ENCODE peak calls at places on chromosomes 2 and 18, in four cellular contexts. One of them, this sample, is unnamed.

GRCh38 chr2:108573070-108573469 is 38.8 kb downstream of the LIMS1 start:
- DNase-seq in HepG2: no peak
- DNase-seq in HCT116: no peak
- DNase-seq in GM12878: no peak
- DNase-seq in this sample: no peak

GRCh38 chr2:186868344-186868743 is 19.4 kb upstream of the ZSWIM2 start:
- DNase-seq in HepG2: no peak
- DNase-seq in HCT116: no peak
- DNase-seq in GM12878: no peak
- DNase-seq in this sample: no peak

GRCh38 chr18:36818652-36819051 is 10.2 kb downstream of the TPGS2 start:
- DNase-seq in HepG2: peak; percentile 20
- DNase-seq in HCT116: no peak
- DNase-seq in GM12878: no peak
- DNase-seq in this sample: no peak

GRCh38 chr2:31524592-31524991 is 56.1 kb downstream of the SRD5A2 start:
- DNase-seq in HepG2: no peak
- DNase-seq in HCT116: no peak
- DNase-seq in GM12878: no peak
- DNase-seq in this sample: no peak

GRCh38 chr18:73690222-73690621 is 457.4 kb downstream of the FBXO15 start:
- DNase-seq in HepG2: no peak
- DNase-seq in HCT116: no peak
- DNase-seq in GM12878: no peak
- DNase-seq in this sample: no peak

GRCh38 chr2:212539145-212539880 is 711 bp upstream of the ERBB4 start:
- DNase-seq in HepG2: no peak
- DNase-seq in HCT116: no peak
- DNase-seq in GM12878: no peak
- DNase-seq in this sample: peak; percentile 14

GRCh38 chr2:149799296-149799695 is 211.7 kb upstream of the MMADHC start:
- DNase-seq in HepG2: no peak
- DNase-seq in HCT116: peak; percentile 2
- DNase-seq in GM12878: no peak
- DNase-seq in this sample: no peak

GRCh38 chr18:13672657-13673056 is 53.7 kb downstream of the FAM210A start:
- DNase-seq in HepG2: no peak
- DNase-seq in HCT116: no peak
- DNase-seq in GM12878: no peak
- DNase-seq in this sample: no peak

GRCh38 chr18:62732631-62733030 is 17.3 kb downstream of the PHLPP1 start:
- DNase-seq in HepG2: no peak
- DNase-seq in HCT116: no peak
- DNase-seq in GM12878: no peak
- DNase-seq in this sample: no peak

GRCh38 chr2:152347076-152347475 is 12.1 kb downstream of the FMNL2 start:
- DNase-seq in HepG2: no peak
- DNase-seq in HCT116: no peak
- DNase-seq in GM12878: no peak
- DNase-seq in this sample: no peak

GRCh38 chr2:101802329-101802728 is 104.8 kb downstream of the MAP4K4 start:
- DNase-seq in HepG2: peak; percentile 77
- DNase-seq in HCT116: no peak
- DNase-seq in GM12878: no peak
- DNase-seq in this sample: no peak

GRCh38 chr2:229445501-229446294 is 174.6 kb upstream of the PID1 start:
- DNase-seq in HepG2: no peak
- DNase-seq in HCT116: no peak
- DNase-seq in GM12878: no peak
- DNase-seq in this sample: no peak

GRCh38 chr18:46068763-46069162 is 3.3 kb downstream of the PSTPIP2 start:
- DNase-seq in HepG2: no peak
- DNase-seq in HCT116: no peak
- DNase-seq in GM12878: no peak
- DNase-seq in this sample: no peak
- TF ChIP-seq ZNF274 in HepG2: no peak
- TF ChIP-seq ZNF274 in HCT116: no peak
- TF ChIP-seq ZNF274 in GM12878: no peak
- TF ChIP-seq ZNF274 in this sample: no peak

GRCh38 chr2:25202290-25202689 is 33.9 kb upstream of the POMC start:
- DNase-seq in HepG2: no peak
- DNase-seq in HCT116: no peak
- DNase-seq in GM12878: no peak
- DNase-seq in this sample: no peak

GRCh38 chr2:25204190-25204838 is 35.9 kb upstream of the POMC start:
- DNase-seq in HepG2: no peak
- DNase-seq in HCT116: no peak
- DNase-seq in GM12878: no peak
- DNase-seq in this sample: no peak

GRCh38 chr2:25201265-25201664 is 32.9 kb upstream of the POMC start:
- DNase-seq in HepG2: no peak
- DNase-seq in HCT116: peak; percentile 16
- DNase-seq in GM12878: no peak
- DNase-seq in this sample: peak; percentile 50

GRCh38 chr2:25201794-25202193 is 33.4 kb upstream of the POMC start:
- DNase-seq in HepG2: no peak
- DNase-seq in HCT116: no peak
- DNase-seq in GM12878: no peak
- DNase-seq in this sample: no peak

GRCh38 chr2:25207078-25207545 is 38.7 kb upstream of the POMC start:
- DNase-seq in HepG2: no peak
- DNase-seq in HCT116: no peak
- DNase-seq in GM12878: no peak
- DNase-seq in this sample: no peak
- TF ChIP-seq ZBTB33 in HepG2: no peak
- TF ChIP-seq ZBTB33 in HCT116: no peak
- TF ChIP-seq ZBTB33 in GM12878: no peak
- TF ChIP-seq ZBTB33 in this sample: no peak

GRCh38 chr2:113328043-113328442 is 49.3 kb upstream of the PAX8 start:
- DNase-seq in HepG2: no peak
- DNase-seq in HCT116: no peak
- DNase-seq in GM12878: no peak
- DNase-seq in this sample: no peak

DNA sequence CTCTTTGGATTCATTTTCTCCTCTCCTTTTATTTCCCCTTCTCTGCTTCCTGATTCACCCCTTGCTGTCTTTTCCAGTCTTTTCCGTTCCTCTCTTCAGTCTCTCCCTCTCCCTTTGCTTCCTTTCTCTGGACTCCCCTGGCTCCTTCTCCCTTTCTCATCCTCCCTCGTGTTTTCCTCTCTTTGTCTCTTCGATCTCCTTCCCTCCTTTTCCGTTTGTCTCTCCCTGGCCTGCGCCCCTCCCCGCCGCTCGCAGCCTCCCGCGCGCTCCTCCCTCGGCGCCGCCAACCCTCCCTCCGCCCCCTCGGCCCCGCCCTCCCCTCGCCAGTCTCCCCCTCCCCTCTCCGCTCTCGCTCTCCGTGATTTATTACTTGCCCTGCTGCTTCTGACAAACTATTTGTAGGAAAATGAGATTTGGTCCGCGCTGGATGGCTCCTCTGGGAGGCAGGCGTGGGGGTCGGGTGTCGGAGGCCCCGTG is 46.0 kb upstream of the PAX8 start:
- DNase-seq in HepG2: no peak
- DNase-seq in HCT116: peak; percentile 6
- DNase-seq in GM12878: no peak
- DNase-seq in this sample: peak; percentile 87
- H3K9ac ChIP-seq in HepG2: no peak overlapping the region
- H3K9ac ChIP-seq in HCT116: peak overlapping the region; percentile 63
- H3K9ac ChIP-seq in GM12878: no peak overlapping the region
- H3K9ac ChIP-seq in this sample: no peak overlapping the region

DNA sequence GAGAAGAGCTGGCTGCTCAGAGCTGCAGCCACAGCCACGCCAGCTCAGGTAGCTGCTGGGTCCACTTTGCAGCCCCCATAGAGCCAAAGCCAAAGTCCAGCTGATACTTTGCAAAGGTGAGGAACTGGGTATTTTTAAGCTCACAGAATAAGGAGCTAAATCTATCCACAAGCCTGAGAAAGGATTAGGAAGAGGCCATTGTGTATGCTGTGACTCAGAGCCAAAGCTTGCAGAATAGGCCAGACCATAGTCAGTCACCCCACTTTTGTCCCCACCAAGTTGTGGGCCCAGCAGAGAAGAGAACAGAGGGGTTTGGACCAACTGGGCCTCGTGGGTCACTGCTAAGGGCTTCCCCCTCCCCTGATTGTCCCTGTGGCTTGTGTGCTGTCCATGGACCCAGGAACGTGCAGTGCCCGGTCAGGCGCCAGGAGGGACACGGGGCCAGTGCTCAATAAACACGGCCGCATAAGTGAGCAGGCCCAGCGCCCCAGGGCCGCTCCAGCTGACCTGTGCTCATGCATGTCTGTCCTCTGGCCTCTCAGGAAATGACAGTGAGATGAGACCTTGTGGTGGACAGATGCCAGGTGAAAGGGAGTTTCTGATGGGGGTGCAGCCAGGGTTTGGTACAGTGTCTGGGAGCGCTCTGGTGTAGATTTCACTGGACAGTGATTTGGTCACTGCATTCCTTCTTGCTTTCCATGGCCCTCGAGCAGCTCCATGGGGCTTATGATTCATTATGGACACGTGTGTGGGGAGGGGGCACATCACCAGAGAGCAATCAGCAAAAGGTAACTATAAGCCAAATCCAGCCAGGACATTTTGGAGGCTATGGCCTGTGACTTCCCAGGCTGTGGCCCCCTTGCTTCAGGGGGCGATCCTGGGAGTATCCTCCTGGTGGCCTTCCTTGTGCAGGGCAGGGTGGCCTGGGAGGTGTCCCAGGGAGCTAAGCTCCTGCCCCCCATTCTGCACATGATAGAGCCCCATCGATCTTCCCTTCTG is 31.3 kb downstream of the MAL start:
- DNase-seq in HepG2: peak; percentile 40
- DNase-seq in HCT116: no peak
- DNase-seq in GM12878: no peak
- DNase-seq in this sample: no peak
- TF ChIP-seq ZNF274 in HepG2: peak; percentile 15
- TF ChIP-seq ZNF274 in HCT116: no peak
- TF ChIP-seq ZNF274 in GM12878: no peak
- TF ChIP-seq ZNF274 in this sample: no peak

GRCh38 chr18:79804130-79804772 is 6.5 kb downstream of the KCNG2 start:
- DNase-seq in HepG2: no peak
- DNase-seq in HCT116: no peak
- DNase-seq in GM12878: no peak
- DNase-seq in this sample: no peak
- TF ChIP-seq ZBTB33 in HepG2: no peak
- TF ChIP-seq ZBTB33 in HCT116: no peak
- TF ChIP-seq ZBTB33 in GM12878: no peak
- TF ChIP-seq ZBTB33 in this sample: no peak

GRCh38 chr2:217370391-217370790 is 510.5 kb upstream of the TNP1 start:
- DNase-seq in HepG2: peak; percentile 21
- DNase-seq in HCT116: peak; percentile 4
- DNase-seq in GM12878: no peak
- DNase-seq in this sample: peak; percentile 5
- H3K9ac ChIP-seq in HepG2: no peak overlapping the region
- H3K9ac ChIP-seq in HCT116: no peak overlapping the region
- H3K9ac ChIP-seq in GM12878: no peak overlapping the region
- H3K9ac ChIP-seq in this sample: no peak overlapping the region

This sample was measured in K562.